ENCODE peak calls at places on chromosomes 4 and X, in six cellular contexts. One of them, this sample, is unnamed.

GRCh38 chr4:98938386-98938785 is 9.5 kb upstream of the EIF4E start:
- DNase-seq in K562: no peak
- DNase-seq in HepG2: no peak
- DNase-seq in NT2/D1: no peak
- DNase-seq in H1: no peak
- DNase-seq in GM12878: no peak
- DNase-seq in this sample: no peak

GRCh38 chr4:125313497-125313896 is 1.3 kb upstream of the FAT4 start:
- DNase-seq in GM12878: no peak
- DNase-seq in H1: no peak
- DNase-seq in HepG2: peak
- DNase-seq in NT2/D1: peak
- DNase-seq in K562: peak
- DNase-seq in this sample: peak

GRCh38 chr4:104491396-104491821 is 3.3 kb downstream of the CXXC4 start:
- DNase-seq in NT2/D1: no peak
- DNase-seq in H1: peak
- DNase-seq in HepG2: no peak
- DNase-seq in K562: peak
- DNase-seq in GM12878: no peak
- DNase-seq in this sample: no peak

GRCh38 chr4:126023946-126024345 is 709.2 kb downstream of the FAT4 start:
- DNase-seq in GM12878: no peak
- DNase-seq in NT2/D1: no peak
- DNase-seq in K562: no peak
- DNase-seq in HepG2: no peak
- DNase-seq in H1: no peak
- DNase-seq in this sample: no peak

GRCh38 chr4:152206185-152206584 is 329.7 kb downstream of the FBXW7 start:
- DNase-seq in K562: no peak
- DNase-seq in HepG2: no peak
- DNase-seq in NT2/D1: no peak
- DNase-seq in GM12878: no peak
- DNase-seq in H1: no peak
- DNase-seq in this sample: no peak

GRCh38 chrX:44432641-44433040 is 89.2 kb upstream of the EFHC2 start:
- DNase-seq in HepG2: no peak
- DNase-seq in K562: no peak
- DNase-seq in H1: no peak
- DNase-seq in NT2/D1: peak
- DNase-seq in GM12878: no peak
- DNase-seq in this sample: peak

GRCh38 chr4:61200991-61201526 is 933 bp downstream of the ADGRL3 start:
- DNase-seq in H1: peak
- DNase-seq in GM12878: no peak
- DNase-seq in NT2/D1: no peak
- DNase-seq in K562: no peak
- DNase-seq in HepG2: no peak
- DNase-seq in this sample: no peak

GRCh38 chr4:47862297-47862696 is 24.4 kb upstream of the CORIN start:
- DNase-seq in K562: no peak
- DNase-seq in GM12878: no peak
- DNase-seq in HepG2: no peak
- DNase-seq in H1: no peak
- DNase-seq in NT2/D1: no peak
- DNase-seq in this sample: no peak

GRCh38 chr4:25144870-25145481 is 15.3 kb downstream of the SEPSECS start:
- DNase-seq in GM12878: no peak
- DNase-seq in H1: no peak
- DNase-seq in NT2/D1: no peak
- DNase-seq in HepG2: no peak
- DNase-seq in K562: peak
- DNase-seq in this sample: peak

GRCh38 chrX:19725545-19726102 is 161.8 kb downstream of the SH3KBP1 start:
- DNase-seq in HepG2: no peak
- DNase-seq in K562: no peak
- DNase-seq in GM12878: no peak
- DNase-seq in NT2/D1: no peak
- DNase-seq in H1: no peak
- DNase-seq in this sample: no peak

GRCh38 chr4:10526431-10527222 is 69.4 kb upstream of the ZNF518B start:
- DNase-seq in NT2/D1: no peak
- DNase-seq in HepG2: no peak
- DNase-seq in H1: no peak
- DNase-seq in K562: peak
- DNase-seq in GM12878: no peak
- DNase-seq in this sample: peak

GRCh38 chr4:56048621-56049427 is 100.1 kb downstream of the CEP135 start:
- DNase-seq in HepG2: no peak
- DNase-seq in GM12878: peak
- DNase-seq in K562: peak
- DNase-seq in H1: peak
- DNase-seq in NT2/D1: peak
- DNase-seq in this sample: peak

GRCh38 chr4:65983062-65983461 is 312.8 kb upstream of the EPHA5 start:
- DNase-seq in H1: no peak
- DNase-seq in NT2/D1: no peak
- DNase-seq in GM12878: no peak
- DNase-seq in HepG2: no peak
- DNase-seq in K562: no peak
- DNase-seq in this sample: no peak

GRCh38 chrX:119230850-119231249 is 5.2 kb upstream of the PGRMC1 start:
- DNase-seq in H1: no peak
- DNase-seq in HepG2: no peak
- DNase-seq in GM12878: no peak
- DNase-seq in K562: no peak
- DNase-seq in NT2/D1: no peak
- DNase-seq in this sample: no peak

GRCh38 chrX:123184199-123184857 is at the start of gene GRIA3:
- DNase-seq in HepG2: no peak
- DNase-seq in H1: peak
- DNase-seq in GM12878: no peak
- DNase-seq in K562: no peak
- DNase-seq in NT2/D1: no peak
- DNase-seq in this sample: no peak

GRCh38 chrX:13750204-13750603 is 15.7 kb downstream of the OFD1 start:
- DNase-seq in HepG2: peak
- DNase-seq in H1: no peak
- DNase-seq in GM12878: no peak
- DNase-seq in NT2/D1: no peak
- DNase-seq in K562: peak
- DNase-seq in this sample: peak

GRCh38 chr4:143391895-143392294 is 55.2 kb downstream of the GAB1 start:
- DNase-seq in GM12878: no peak
- DNase-seq in HepG2: no peak
- DNase-seq in K562: no peak
- DNase-seq in H1: no peak
- DNase-seq in NT2/D1: no peak
- DNase-seq in this sample: no peak

GRCh38 chrX:44935640-44936039 is 62.7 kb downstream of the KDM6A start:
- DNase-seq in HepG2: no peak
- DNase-seq in K562: no peak
- DNase-seq in H1: no peak
- DNase-seq in GM12878: no peak
- DNase-seq in NT2/D1: no peak
- DNase-seq in this sample: no peak

GRCh38 chrX:13257223-13258051 is 62.4 kb downstream of the ATXN3L start:
- DNase-seq in GM12878: peak
- DNase-seq in H1: no peak
- DNase-seq in HepG2: no peak
- DNase-seq in K562: no peak
- DNase-seq in NT2/D1: no peak
- DNase-seq in this sample: no peak

GRCh38 chrX:120790118-120790517 is 85.5 kb downstream of the CT47B1 start:
- DNase-seq in NT2/D1: peak
- DNase-seq in K562: peak
- DNase-seq in HepG2: peak
- DNase-seq in H1: no peak
- DNase-seq in GM12878: peak
- DNase-seq in this sample: peak

GRCh38 chr4:903066-904046 is 28.8 kb downstream of the GAK start:
- DNase-seq in HepG2: no peak
- DNase-seq in NT2/D1: no peak
- DNase-seq in H1: no peak
- DNase-seq in K562: no peak
- DNase-seq in GM12878: no peak
- DNase-seq in this sample: no peak

GRCh38 chr4:89256203-89256800 is 51.3 kb downstream of the GPRIN3 start:
- DNase-seq in H1: no peak
- DNase-seq in K562: no peak
- DNase-seq in HepG2: no peak
- DNase-seq in GM12878: no peak
- DNase-seq in NT2/D1: no peak
- DNase-seq in this sample: no peak

GRCh38 chr4:89253306-89253705 is 54.3 kb downstream of the GPRIN3 start:
- DNase-seq in NT2/D1: no peak
- DNase-seq in K562: no peak
- DNase-seq in H1: no peak
- DNase-seq in HepG2: no peak
- DNase-seq in GM12878: no peak
- DNase-seq in this sample: no peak

GRCh38 chr4:89253935-89254334 is 53.7 kb downstream of the GPRIN3 start:
- DNase-seq in K562: no peak
- DNase-seq in H1: no peak
- DNase-seq in HepG2: no peak
- DNase-seq in NT2/D1: no peak
- DNase-seq in GM12878: no peak
- DNase-seq in this sample: no peak

GRCh38 chr4:89257376-89257775 is 50.2 kb downstream of the GPRIN3 start:
- DNase-seq in HepG2: no peak
- DNase-seq in NT2/D1: no peak
- DNase-seq in H1: no peak
- DNase-seq in GM12878: no peak
- DNase-seq in K562: no peak
- DNase-seq in this sample: no peak

GRCh38 chr4:89254847-89255246 is 52.8 kb downstream of the GPRIN3 start:
- DNase-seq in GM12878: no peak
- DNase-seq in NT2/D1: no peak
- DNase-seq in K562: peak
- DNase-seq in H1: peak
- DNase-seq in HepG2: peak
- DNase-seq in this sample: peak
- TF ChIP-seq ZNF274 in GM12878: no peak
- TF ChIP-seq ZNF274 in NT2/D1: no peak
- TF ChIP-seq ZNF274 in K562: no peak
- TF ChIP-seq ZNF274 in H1: no peak
- TF ChIP-seq ZNF274 in HepG2: no peak
- TF ChIP-seq ZNF274 in this sample: no peak

GRCh38 chr4:165327211-165328100 is at the start of gene MSMO1:
- DNase-seq in K562: peak
- DNase-seq in H1: peak
- DNase-seq in NT2/D1: peak
- DNase-seq in GM12878: peak
- DNase-seq in HepG2: peak
- DNase-seq in this sample: peak

GRCh38 chr4:165324203-165324917 is 3.1 kb upstream of the MSMO1 start:
- DNase-seq in GM12878: no peak
- DNase-seq in HepG2: no peak
- DNase-seq in NT2/D1: no peak
- DNase-seq in H1: no peak
- DNase-seq in K562: no peak
- DNase-seq in this sample: no peak

GRCh38 chr4:165326831-165327210 is 648 bp upstream of the MSMO1 start:
- DNase-seq in HepG2: peak
- DNase-seq in H1: no peak
- DNase-seq in K562: peak
- DNase-seq in NT2/D1: no peak
- DNase-seq in GM12878: no peak
- DNase-seq in this sample: no peak

GRCh38 chr4:165324918-165325304 is 2.6 kb upstream of the MSMO1 start:
- DNase-seq in H1: no peak
- DNase-seq in K562: no peak
- DNase-seq in GM12878: no peak
- DNase-seq in NT2/D1: no peak
- DNase-seq in HepG2: no peak
- DNase-seq in this sample: no peak

GRCh38 chr4:165325732-165326512 is 1.5 kb upstream of the MSMO1 start:
- DNase-seq in H1: peak
- DNase-seq in NT2/D1: no peak
- DNase-seq in GM12878: no peak
- DNase-seq in K562: peak
- DNase-seq in HepG2: peak
- DNase-seq in this sample: peak
- TF ChIP-seq ZNF274 in H1: no peak
- TF ChIP-seq ZNF274 in NT2/D1: no peak
- TF ChIP-seq ZNF274 in GM12878: no peak
- TF ChIP-seq ZNF274 in K562: no peak
- TF ChIP-seq ZNF274 in HepG2: no peak
- TF ChIP-seq ZNF274 in this sample: no peak

GRCh38 chr4:123619895-123620294 is 223.3 kb downstream of the SPRY1 start:
- DNase-seq in NT2/D1: no peak
- DNase-seq in K562: no peak
- DNase-seq in H1: no peak
- DNase-seq in HepG2: peak
- DNase-seq in GM12878: no peak
- DNase-seq in this sample: no peak

GRCh38 chr4:123619326-123619725 is 222.7 kb downstream of the SPRY1 start:
- DNase-seq in H1: no peak
- DNase-seq in GM12878: no peak
- DNase-seq in K562: no peak
- DNase-seq in HepG2: no peak
- DNase-seq in NT2/D1: no peak
- DNase-seq in this sample: no peak

GRCh38 chr4:123618606-123619005 is 222.0 kb downstream of the SPRY1 start:
- DNase-seq in NT2/D1: no peak
- DNase-seq in HepG2: no peak
- DNase-seq in K562: no peak
- DNase-seq in H1: no peak
- DNase-seq in GM12878: no peak
- DNase-seq in this sample: no peak

GRCh38 chr4:123613586-123614344 is 217.2 kb downstream of the SPRY1 start:
- DNase-seq in H1: no peak
- DNase-seq in HepG2: no peak
- DNase-seq in NT2/D1: no peak
- DNase-seq in GM12878: no peak
- DNase-seq in K562: no peak
- DNase-seq in this sample: no peak

GRCh38 chr4:123616970-123617392 is 220.4 kb downstream of the SPRY1 start:
- DNase-seq in GM12878: no peak
- DNase-seq in HepG2: no peak
- DNase-seq in H1: no peak
- DNase-seq in K562: no peak
- DNase-seq in NT2/D1: peak
- DNase-seq in this sample: no peak
- TF ChIP-seq ZNF274 in GM12878: no peak
- TF ChIP-seq ZNF274 in HepG2: no peak
- TF ChIP-seq ZNF274 in H1: no peak
- TF ChIP-seq ZNF274 in K562: no peak
- TF ChIP-seq ZNF274 in NT2/D1: no peak
- TF ChIP-seq ZNF274 in this sample: no peak

DNA sequence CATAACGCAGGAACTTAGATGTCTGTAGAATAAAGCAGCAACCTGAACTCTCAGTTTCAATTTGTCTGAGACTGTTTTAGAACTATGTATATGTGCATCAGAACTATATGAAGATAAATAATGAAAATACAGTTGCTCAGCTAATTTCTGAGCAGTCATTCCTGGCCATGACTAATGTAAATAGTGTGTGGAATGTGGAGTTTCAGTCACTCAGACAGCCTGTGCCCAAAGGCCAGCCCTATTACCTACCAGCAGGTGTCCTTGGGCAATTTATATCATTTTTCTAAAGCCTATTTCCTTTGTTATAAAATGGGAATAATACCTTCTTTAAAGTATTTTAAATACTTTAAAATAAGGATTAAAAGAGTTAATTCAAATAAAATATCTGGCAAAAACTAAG is 56.0 kb upstream of the RELL1 start:
- DNase-seq in NT2/D1: no peak
- DNase-seq in H1: no peak
- DNase-seq in K562: no peak
- DNase-seq in GM12878: no peak
- DNase-seq in HepG2: peak
- DNase-seq in this sample: peak
- TF ChIP-seq ZNF274 in NT2/D1: no peak
- TF ChIP-seq ZNF274 in H1: no peak
- TF ChIP-seq ZNF274 in K562: no peak
- TF ChIP-seq ZNF274 in GM12878: no peak
- TF ChIP-seq ZNF274 in HepG2: no peak
- TF ChIP-seq ZNF274 in this sample: no peak

This sample was measured in HCT116.